ENCODE peak calls at places on chromosomes 6 and 20, in five cellular contexts. V is head of caudate nucleus; D is T-helper 2 cell treated with Interferon-gamma antibody and Interleukin-4, amounts not matched to agents 5 μg/mL and 100 μg/mL, for 36 hours; H is activated T-cell treated with anti-CD3 and anti-CD28 coated beads, Interleukin-2, amount 50 U/mL, for 4 hours; A is heart left ventricle. F is an unnamed sample.

GRCh38 chr6:47016916-47017315 is 25.2 kb downstream of the ADGRF1 start:
- DNase-seq in V (no peak), D (no peak), H (no peak), A (no peak), F (no peak)

GRCh38 chr6:1596088-1596852 is 13.4 kb upstream of the FOXC1 start:
- DNase-seq in V (peak; percentile 74), D (peak; percentile 40), H (peak; percentile 57), A (peak; percentile 38), F (peak; percentile 46)

GRCh38 chr20:41654884-41655283 is 36.7 kb upstream of the CHD6 start:
- DNase-seq in V (no peak), D (no peak), H (no peak), A (no peak), F (no peak)

GRCh38 chr20:49712918-49713778 is 530 bp downstream of the B4GALT5 start:
- DNase-seq in V (peak; percentile 51), D (no peak), H (peak; percentile 29), A (peak; percentile 48), F (no peak)

GRCh38 chr6:144736763-144737162 is 451.6 kb downstream of the UTRN start:
- DNase-seq in V (no peak), D (no peak), H (no peak), A (no peak), F (no peak)

GRCh38 chr6:27502508-27503435 is 29.9 kb upstream of the ZNF184 start:
- DNase-seq in V (peak; percentile 57), D (peak; percentile 70), H (peak; percentile 64), A (no peak), F (peak; percentile 90)

GRCh38 chr20:32474967-32475819 is 109.9 kb downstream of the NOL4L start:
- DNase-seq in V (peak; percentile 77), D (no peak), H (no peak), A (peak; percentile 95), F (no peak)

GRCh38 chr6:17902953-17903352 is 84.5 kb downstream of the KIF13A start:
- DNase-seq in V (no peak), D (no peak), H (no peak), A (no peak), F (no peak)

GRCh38 chr6:32945106-32945761 is 4.4 kb upstream of the HLA-DMB start:
- DNase-seq in V (no peak), D (no peak), H (peak; percentile 46), A (no peak), F (no peak)

GRCh38 chr6:117494694-117495318 is 12.3 kb downstream of the DCBLD1 start:
- DNase-seq in V (no peak), D (no peak), H (no peak), A (no peak), F (no peak)

GRCh38 chr6:130602151-130602770 is 224.9 kb upstream of the SMLR1 start:
- DNase-seq in V (no peak), D (peak; percentile 58), H (no peak), A (no peak), F (peak; percentile 67)

GRCh38 chr6:123338394-123338793 is 298.4 kb downstream of the TRDN start:
- DNase-seq in V (no peak), D (no peak), H (no peak), A (no peak), F (no peak)

GRCh38 chr6:131914967-131915751 is 36.0 kb downstream of the CCN2 start:
- DNase-seq in V (peak; percentile 60), D (peak; percentile 44), H (peak; percentile 23), A (peak; percentile 64), F (peak; percentile 53)

GRCh38 chr6:100464910-100465700 is at the start of gene SIM1:
- DNase-seq in V (no peak), D (no peak), H (no peak), A (peak; percentile 44), F (no peak)

GRCh38 chr6:54037277-54037779 is 73.9 kb upstream of the MLIP start:
- DNase-seq in V (no peak), D (no peak), H (no peak), A (no peak), F (no peak)

GRCh38 chr6:8743146-8743745 is 307.9 kb upstream of the SLC35B3 start:
- DNase-seq in V (no peak), D (no peak), H (no peak), A (no peak), F (peak; percentile 13)

GRCh38 chr20:47295921-47296426 is 60.5 kb downstream of the ZMYND8 start:
- DNase-seq in V (no peak), D (no peak), H (no peak), A (no peak), F (peak; percentile 77)

GRCh38 chr6:157285422-157285779 is 37.9 kb downstream of the TMEM242 start:
- DNase-seq in V (no peak), D (no peak), H (no peak), A (no peak), F (no peak)

GRCh38 chr6:91462236-91462635 is 875.4 kb upstream of the MAP3K7 start:
- DNase-seq in V (no peak), D (no peak), H (no peak), A (no peak), F (no peak)

GRCh38 chr20:58889334-58890072 is 37.0 kb downstream of the GNAS start:
- DNase-seq in V (no peak), D (peak; percentile 13), H (no peak), A (no peak), F (no peak)

GRCh38 chr20:63079971-63080370 is 73.2 kb upstream of the BHLHE23 start:
- DNase-seq in V (no peak), D (no peak), H (no peak), A (no peak), F (no peak)

GRCh38 chr20:62906209-62906608 is 20.1 kb downstream of the DIDO1 start:
- DNase-seq in V (no peak), D (no peak), H (no peak), A (peak; percentile 71), F (no peak)

GRCh38 chr20:19347943-19348456 is 135.6 kb downstream of the SLC24A3 start:
- DNase-seq in V (no peak), D (no peak), H (no peak), A (peak; percentile 41), F (no peak)

GRCh38 chr20:34768105-34768504 is 57.3 kb downstream of the NCOA6 start:
- DNase-seq in V (no peak), D (no peak), H (no peak), A (no peak), F (no peak)

GRCh38 chr6:140193269-140193668 is 818.8 kb upstream of the CITED2 start:
- DNase-seq in V (no peak), D (no peak), H (no peak), A (no peak), F (no peak)

GRCh38 chr6:11810854-11811643 is 32.4 kb upstream of the ADTRP start:
- DNase-seq in V (no peak), D (no peak), H (no peak), A (peak; percentile 30), F (no peak)

GRCh38 chr6:4801491-4802118 is 25.4 kb downstream of the CDYL start:
- DNase-seq in V (no peak), D (no peak), H (no peak), A (no peak), F (no peak)

GRCh38 chr6:162730502-162730901 is 2.7 kb downstream of the PACRG start:
- DNase-seq in V (no peak), D (no peak), H (no peak), A (no peak), F (no peak)

GRCh38 chr6:169938262-169938701 is 186.9 kb downstream of the ERMARD start:
- DNase-seq in V (no peak), D (no peak), H (no peak), A (no peak), F (no peak)

GRCh38 chr20:31517373-31517772 is 3.1 kb downstream of the HM13 start:
- DNase-seq in V (no peak), D (no peak), H (no peak), A (peak; percentile 38), F (no peak)

GRCh38 chr20:62066339-62066982 is 780 bp upstream of the TAF4 start:
- DNase-seq in V (peak; percentile 64), D (peak; percentile 49), H (peak; percentile 32), A (peak; percentile 61), F (no peak)